ENCODE peak calls at places on chromosomes 13 and 19, in nine cellular contexts. G is T-helper 22 cell; E is tibial artery; S is breast epithelium; T is left lung; J is stimulated activated CD4-positive, alpha-beta T cell treated with anti-CD3 and anti-CD28 coated beads, Interleukin-4, amount 100 ng/mL, for 1 hour; V is astrocyte of the spinal cord; R is HL-60; K is cardiac fibroblast. A is an unnamed sample.

GRCh38 chr19:19111967-19112580 is 26.2 kb downstream of the TMEM161A start:
- DNase-seq in G (no peak), E (no peak), S (no peak), T (no peak), J (no peak), V (no peak), R (no peak), K (no peak), A (no peak)

GRCh38 chr19:1131718-1132552 is 28.1 kb downstream of the GPX4 start:
- DNase-seq in G (peak; percentile 84), E (peak; percentile 92), S (peak; percentile 85), T (peak; percentile 92), J (peak; percentile 88), V (peak; percentile 90), R (peak; percentile 59), K (peak; percentile 93), A (peak; percentile 96)

GRCh38 chr13:20769834-20770233 is 3.9 kb downstream of the EEF1AKMT1 start:
- DNase-seq in G (no peak), E (no peak), S (no peak), T (no peak), J (no peak), V (no peak), R (no peak), K (no peak), A (no peak)

GRCh38 chr13:30408319-30409101 is 13.8 kb upstream of the UBE2L5 start:
- DNase-seq in G (peak; percentile 80), E (peak; percentile 93), S (peak; percentile 96), T (peak; percentile 94), J (peak; percentile 95), V (peak; percentile 91), R (peak; percentile 84), K (peak; percentile 88), A (peak; percentile 97)

GRCh38 chr19:44750713-44751112 is 2.2 kb downstream of the BCL3 start:
- DNase-seq in G (no peak), E (no peak), S (no peak), T (no peak), J (no peak), V (no peak), R (no peak), K (no peak), A (no peak)

GRCh38 chr19:15254547-15254946 is 22.3 kb upstream of the EPHX3 start:
- DNase-seq in G (no peak), E (no peak), S (no peak), T (no peak), J (no peak), V (no peak), R (no peak), K (no peak), A (no peak)

GRCh38 chr13:32300920-32301319 is 14.2 kb downstream of the ZAR1L start:
- DNase-seq in G (no peak), E (no peak), S (no peak), T (no peak), J (no peak), V (no peak), R (no peak), K (no peak), A (no peak)

GRCh38 chr19:28485300-28485699 is 727.7 kb downstream of the UQCRFS1 start:
- DNase-seq in G (no peak), E (peak; percentile 36), S (no peak), T (peak; percentile 58), J (no peak), V (no peak), R (no peak), K (peak; percentile 10), A (no peak)

GRCh38 chr19:16330811-16331690 is 6.4 kb downstream of the KLF2 start:
- DNase-seq in G (no peak), E (no peak), S (no peak), T (no peak), J (no peak), V (no peak), R (no peak), K (peak; percentile 35), A (no peak)

GRCh38 chr19:7395793-7396192 is 47.1 kb downstream of the ARHGEF18 start:
- DNase-seq in G (no peak), E (no peak), S (no peak), T (no peak), J (no peak), V (no peak), R (no peak), K (no peak), A (no peak)

GRCh38 chr19:35476149-35476548 is 14.1 kb downstream of the KRTDAP start:
- DNase-seq in G (no peak), E (no peak), S (no peak), T (no peak), J (no peak), V (no peak), R (no peak), K (no peak), A (no peak)

GRCh38 chr13:42816538-42816937 is 35.2 kb downstream of the FAM216B start:
- DNase-seq in G (no peak), E (no peak), S (no peak), T (no peak), J (no peak), V (no peak), R (no peak), K (peak; percentile 22), A (no peak)

GRCh38 chr13:53074119-53074518 is 45.5 kb downstream of the OLFM4 start:
- DNase-seq in G (no peak), E (no peak), S (no peak), T (no peak), J (no peak), V (no peak), R (no peak), K (no peak), A (no peak)

GRCh38 chr19:58054792-58055482 is 4.1 kb upstream of the ZNF135 start:
- DNase-seq in G (no peak), E (no peak), S (no peak), T (no peak), J (no peak), V (no peak), R (no peak), K (peak; percentile 29), A (peak; percentile 60)

GRCh38 chr19:12527034-12527836 is 24.0 kb downstream of the ZNF564 start:
- DNase-seq in G (no peak), E (no peak), S (no peak), T (no peak), J (no peak), V (peak; percentile 46), R (no peak), K (peak; percentile 62), A (no peak)

GRCh38 chr13:77891041-77891440 is 27.6 kb downstream of the EDNRB start:
- DNase-seq in G (no peak), E (no peak), S (no peak), T (no peak), J (no peak), V (no peak), R (no peak), K (no peak), A (no peak)

GRCh38 chr19:38975214-38975860 is at the start of gene FBXO17:
- DNase-seq in G (no peak), E (peak; percentile 52), S (peak; percentile 55), T (peak; percentile 40), J (no peak), V (peak; percentile 54), R (no peak), K (peak; percentile 69), A (no peak)

GRCh38 chr19:36257512-36257876 is 42.6 kb downstream of the ZNF146 start:
- DNase-seq in G (no peak), E (no peak), S (no peak), T (no peak), J (no peak), V (no peak), R (no peak), K (no peak), A (no peak)

GRCh38 chr19:1483979-1484428 is 5.0 kb upstream of the C19orf25 start:
- DNase-seq in G (no peak), E (no peak), S (no peak), T (no peak), J (no peak), V (no peak), R (no peak), K (no peak), A (no peak)

GRCh38 chr13:110015253-110015652 is 228.9 kb upstream of the IRS2 start:
- DNase-seq in G (no peak), E (no peak), S (no peak), T (no peak), J (no peak), V (peak; percentile 46), R (no peak), K (peak; percentile 72), A (no peak)

GRCh38 chr19:46824887-46825730 is 25.5 kb downstream of the AP2S1 start:
- DNase-seq in G (no peak), E (no peak), S (no peak), T (peak; percentile 65), J (no peak), V (no peak), R (no peak), K (no peak), A (no peak)

GRCh38 chr19:47433121-47433520 is 13.8 kb upstream of the MEIS3 start:
- DNase-seq in G (no peak), E (no peak), S (no peak), T (no peak), J (no peak), V (no peak), R (no peak), K (peak; percentile 56), A (no peak)

GRCh38 chr19:8194528-8195275 is 14.5 kb upstream of the CERS4 start:
- DNase-seq in G (peak; percentile 23), E (no peak), S (no peak), T (peak; percentile 37), J (peak; percentile 19), V (no peak), R (no peak), K (no peak), A (no peak)

GRCh38 chr19:28424662-28425430 is 788.1 kb downstream of the UQCRFS1 start:
- DNase-seq in G (no peak), E (no peak), S (no peak), T (no peak), J (no peak), V (peak; percentile 4), R (no peak), K (no peak), A (no peak)

GRCh38 chr13:99869830-99870229 is 101.7 kb downstream of the ZIC5 start:
- DNase-seq in G (no peak), E (no peak), S (no peak), T (no peak), J (no peak), V (no peak), R (no peak), K (no peak), A (no peak)

A was measured in right atrium auricular region.